ENCODE peak calls at places on chromosomes 13 and 19, in ten cellular contexts. T, D, B, U, N, A, F, X, R and G are unnamed samples.
A peak's percentile ranks its signal among the peaks of the same experiment; 100 is the strongest.

GRCh38 chr13:85567909-85568308 is 231.3 kb downstream of the SLITRK6 start:
- DNase-seq in N (no peak), T (no peak), D (no peak), A (no peak), B (no peak), U (no peak), X (no peak), R (no peak), F (no peak), G (no peak)

GRCh38 chr19:46409146-46409545 is 4.2 kb downstream of the CCDC8 start:
- DNase-seq in U (no peak), F (no peak), X (no peak), R (no peak), B (no peak), A (no peak), D (no peak), T (no peak), N (no peak), G (no peak)

GRCh38 chr13:50577806-50578205 is 265.7 kb downstream of the DLEU7 start:
- DNase-seq in D (no peak), T (no peak), X (no peak), R (no peak), A (no peak), N (no peak), B (no peak), F (no peak), U (no peak), G (no peak)

GRCh38 chr19:4034048-4035017 is 26.8 kb downstream of the PIAS4 start:
- DNase-seq in R (no peak), F (no peak), N (no peak), T (no peak), B (no peak), U (no peak), A (no peak), X (no peak), D (no peak), G (no peak)

GRCh38 chr19:19468424-19469050 is 46.8 kb downstream of the TSSK6 start:
- DNase-seq in T (no peak), R (no peak), N (peak; percentile 49), F (no peak), A (no peak), B (no peak), X (no peak), U (no peak), D (no peak), G (no peak)

GRCh38 chr19:43711751-43712355 is 4.0 kb upstream of the IRGC start:
- DNase-seq in F (no peak), T (no peak), A (no peak), N (no peak), R (no peak), U (no peak), D (no peak), X (no peak), B (no peak), G (no peak)

GRCh38 chr13:31012285-31013024 is 80.0 kb downstream of the TEX26 start:
- DNase-seq in N (peak; percentile 55), F (no peak), X (peak; percentile 50), U (no peak), R (no peak), B (no peak), T (no peak), D (no peak), A (no peak), G (no peak)

GRCh38 chr19:42250666-42251531 is 4.0 kb downstream of the ERF start:
- DNase-seq in A (no peak), F (no peak), X (no peak), T (peak; percentile 77), N (peak; percentile 60), B (no peak), D (no peak), U (no peak), R (no peak), G (no peak)

GRCh38 chr19:5627395-5627904 is 4.6 kb downstream of the SAFB start:
- DNase-seq in F (peak; percentile 47), U (peak; percentile 36), B (no peak), X (no peak), N (peak; percentile 34), T (peak; percentile 74), D (peak; percentile 74), R (peak; percentile 26), A (peak; percentile 36), G (no peak)

GRCh38 chr13:25170554-25171107 is 1.5 kb downstream of the AMER2 start:
- DNase-seq in T (no peak), X (no peak), F (no peak), A (no peak), U (no peak), D (no peak), N (no peak), R (no peak), B (no peak), G (no peak)

GRCh38 chr19:45306522-45307027 is 16.1 kb downstream of the CKM start:
- DNase-seq in X (no peak), B (no peak), T (no peak), U (no peak), D (no peak), A (no peak), R (no peak), N (no peak), F (no peak), G (no peak)

DNA sequence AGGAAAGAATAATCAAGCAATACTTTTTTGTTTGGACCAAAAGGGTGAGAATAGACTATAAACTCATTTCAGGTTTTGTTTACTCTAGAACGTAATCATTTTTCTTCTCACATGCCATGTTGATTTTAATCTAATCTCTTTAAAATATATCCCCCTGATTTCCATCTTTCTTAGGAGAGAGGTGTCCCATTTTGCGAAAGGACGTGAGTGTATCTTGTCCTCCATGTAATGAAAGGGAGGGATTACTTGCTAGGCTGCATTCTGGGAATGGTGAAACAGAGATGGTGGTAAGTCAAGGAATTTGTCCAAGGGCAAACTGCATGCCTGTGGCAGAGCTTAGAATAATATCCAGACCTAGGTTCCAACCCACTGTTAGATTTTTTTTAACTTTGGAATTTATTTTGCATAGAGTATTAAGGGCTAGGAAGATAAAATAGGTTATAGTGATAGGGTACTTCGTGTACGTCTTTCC is 1.8 kb upstream of the ANKRD10 start:
- DNase-seq in B (no peak), D (no peak), U (no peak), A (no peak), N (peak; percentile 51), T (no peak), F (no peak), X (no peak), R (peak; percentile 90), G (no peak)
- H3K27ac ChIP-seq in B (peak overlapping the region; percentile 99), D (peak overlapping the region; percentile 100), U (peak overlapping the region; percentile 99), A (peak overlapping the region; percentile 96), N (peak overlapping the region; percentile 99), T (peak overlapping the region; percentile 98), F (peak overlapping the region; percentile 100), X (no peak overlapping the region), R (peak overlapping the region; percentile 94), G (peak overlapping the region; percentile 84)

GRCh38 chr19:49150944-49151243 is 4.3 kb downstream of the HRC start:
- DNase-seq in U (no peak), D (no peak), A (no peak), B (no peak), F (no peak), X (no peak), R (no peak), T (no peak), N (no peak), G (no peak)
- H3K27ac ChIP-seq in U (peak overlapping the region; percentile 77), D (peak overlapping the region; percentile 82), A (peak overlapping the region; percentile 99), B (peak overlapping the region; percentile 90), F (peak overlapping the region; percentile 80), X (peak overlapping the region; percentile 87), R (no peak overlapping the region), T (peak overlapping the region; percentile 71), N (no peak overlapping the region), G (no peak overlapping the region)

GRCh38 chr19:15324791-15325519 is 7.4 kb downstream of the BRD4 start:
- DNase-seq in A (no peak), T (no peak), F (peak; percentile 83), U (no peak), B (no peak), X (no peak), N (no peak), R (no peak), D (no peak), G (no peak)

GRCh38 chr19:15321739-15322138 is 10.6 kb downstream of the BRD4 start:
- DNase-seq in N (no peak), D (no peak), R (no peak), A (no peak), T (no peak), F (no peak), U (no peak), B (no peak), X (no peak), G (no peak)

GRCh38 chr19:15320118-15320517 is 12.2 kb downstream of the BRD4 start:
- DNase-seq in R (peak; percentile 59), D (no peak), T (no peak), B (no peak), X (no peak), F (no peak), U (no peak), A (no peak), N (peak; percentile 58), G (no peak)

GRCh38 chr19:15328312-15328711 is 4.0 kb downstream of the BRD4 start:
- DNase-seq in N (no peak), F (no peak), T (no peak), B (no peak), A (no peak), D (no peak), U (no peak), X (no peak), R (no peak), G (no peak)

DNA sequence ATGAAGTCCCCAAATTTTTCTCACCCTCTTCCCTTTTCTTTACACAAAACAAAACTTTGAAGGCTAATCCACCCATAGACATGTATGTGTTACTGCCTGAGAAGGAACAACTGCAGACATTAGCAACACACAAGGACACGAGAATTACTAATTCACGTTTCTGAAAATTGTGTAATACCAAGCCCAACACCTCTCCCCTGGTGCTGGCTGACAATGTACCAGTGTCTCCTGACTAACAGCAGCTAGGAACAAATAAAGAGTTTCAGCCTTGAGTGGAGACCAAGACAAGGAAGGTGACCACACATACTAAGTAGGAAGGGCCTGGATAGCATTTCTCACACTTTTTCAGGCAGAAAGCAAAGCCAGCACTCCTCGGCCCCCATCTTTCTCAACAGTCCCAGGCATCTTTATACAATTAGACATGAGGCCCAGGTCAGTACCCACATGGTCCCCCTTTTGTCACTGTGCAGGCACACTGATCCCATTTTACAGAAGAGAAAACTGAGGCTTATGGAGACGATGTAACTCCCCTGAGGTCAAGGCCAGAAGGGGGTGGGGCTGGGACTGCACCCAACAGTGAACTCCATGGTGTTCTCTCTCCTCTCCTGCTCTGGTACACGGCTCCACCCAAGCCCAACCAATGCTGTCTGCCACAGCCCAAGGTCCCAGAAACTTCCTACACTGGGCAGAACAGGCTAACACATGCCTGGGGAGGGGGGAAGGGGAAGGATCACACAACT is 8.7 kb downstream of the BRD4 start:
- DNase-seq in X (peak; percentile 45), A (peak; percentile 69), R (no peak), D (peak; percentile 73), F (peak; percentile 53), U (no peak), N (peak; percentile 72), B (peak; percentile 36), T (peak; percentile 86), G (peak; percentile 48)
- H3K27ac ChIP-seq in X (peak overlapping the region; percentile 80), A (peak overlapping the region; percentile 98), R (no peak overlapping the region), D (peak overlapping the region; percentile 68), F (peak overlapping the region; percentile 61), U (peak overlapping the region; percentile 79), N (peak overlapping the region; percentile 47), B (peak overlapping the region; percentile 28), T (peak overlapping the region; percentile 69), G (peak overlapping the region; percentile 74)

DNA sequence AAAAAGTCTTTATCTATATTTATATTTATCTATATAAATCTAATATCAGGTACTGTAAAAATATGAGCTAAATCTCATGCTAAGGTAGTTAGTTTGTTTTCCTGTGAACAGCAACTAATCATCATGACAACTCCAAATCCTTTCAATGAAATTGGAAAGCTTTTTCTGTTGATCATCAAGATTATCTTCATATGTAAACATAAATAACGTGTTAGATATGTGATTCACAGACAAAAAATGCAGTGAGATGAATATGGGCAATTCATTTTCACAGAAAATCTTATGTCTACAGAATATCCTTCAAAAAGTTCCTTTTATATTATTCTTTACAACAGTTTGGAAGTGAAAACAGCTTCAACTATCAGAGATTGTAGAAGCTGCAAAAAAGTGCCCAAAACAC is 41.7 kb upstream of the EEF1AKMT1 start:
- DNase-seq in U (no peak), R (peak; percentile 4), N (no peak), B (no peak), T (no peak), X (no peak), D (no peak), A (no peak), F (no peak), G (no peak)
- H3K27ac ChIP-seq in U (peak overlapping the region; percentile 75), R (peak overlapping the region; percentile 92), N (no peak overlapping the region), B (no peak overlapping the region), T (peak overlapping the region; percentile 68), X (no peak overlapping the region), D (peak overlapping the region; percentile 87), A (peak overlapping the region; percentile 93), F (no peak overlapping the region), G (no peak overlapping the region)